ENCODE peak calls at places on chromosomes 16 and 17, in five cellular contexts. P, X, A, S and C are unnamed samples.

GRCh38 chr17:1714488-1714979 is 4.4 kb upstream of the TLCD2 start:
- DNase-seq in S (no peak), X (peak; percentile 87), P (peak; percentile 98), A (peak; percentile 93), C (peak; percentile 93)

GRCh38 chr16:65964752-65965151 is 401.7 kb upstream of the CDH5 start:
- DNase-seq in X (no peak), S (no peak), P (no peak), A (no peak), C (no peak)

GRCh38 chr16:77551352-77551751 is 116.5 kb upstream of the ADAMTS18 start:
- DNase-seq in S (no peak), A (no peak), P (no peak), X (no peak), C (no peak)

GRCh38 chr16:88804552-88805339 is 1.2 kb downstream of the CDT1 start:
- DNase-seq in P (no peak), A (peak; percentile 33), S (peak; percentile 59), X (no peak), C (no peak)

GRCh38 chr17:71189493-71189831 is 931.4 kb upstream of the SOX9 start:
- DNase-seq in S (no peak), X (no peak), A (no peak), P (no peak), C (no peak)

GRCh38 chr16:56355221-56355620 is 70.1 kb downstream of the AMFR start:
- DNase-seq in S (no peak), A (no peak), P (no peak), X (no peak), C (no peak)

GRCh38 chr16:57405194-57405593 is 627 bp downstream of the CCL17 start:
- DNase-seq in X (no peak), S (no peak), A (no peak), P (no peak), C (no peak)

GRCh38 chr16:3716831-3717234 is 491 bp downstream of the TRAP1 start:
- DNase-seq in S (peak; percentile 58), X (no peak), A (peak; percentile 32), P (no peak), C (no peak)

GRCh38 chr17:75738218-75738802 is 17.1 kb downstream of the ITGB4 start:
- DNase-seq in P (no peak), X (no peak), S (no peak), A (no peak), C (no peak)

GRCh38 chr17:47889734-47890529 is 6.1 kb upstream of the SP2 start:
- DNase-seq in A (peak; percentile 82), X (peak; percentile 47), P (peak; percentile 95), S (peak; percentile 96), C (peak; percentile 26)

GRCh38 chr16:77236063-77236511 is 36.9 kb downstream of the SYCE1L start:
- DNase-seq in A (peak; percentile 81), X (peak; percentile 62), P (peak; percentile 95), S (peak; percentile 92), C (peak; percentile 34)